ENCODE peak calls at places on chromosome 16, in nine cellular contexts. D is fibroblast of lung; R is adrenal gland; X is CD8-positive, alpha-beta memory T cell; Y is body of pancreas; O is psoas muscle; J is neural progenitor cell; U is GM23248; T is thoracic aorta. V is an unnamed sample. For H3K9me3 and H3K27me3, the result is how much of the 10 kb centered on the place peaks cover.

GRCh38 chr16:27244363-27244755 is 24.2 kb downstream of the NSMCE1 start:
- DNase-seq in D (no peak), R (peak), X (no peak), Y (no peak), O (no peak), J (no peak), U (no peak), T (no peak), V (no peak)

GRCh38 chr16:85369741-85370528 is 243.2 kb upstream of the GSE1 start:
- DNase-seq in D (no peak), R (peak), X (peak), Y (peak), O (peak), J (peak), U (peak), T (peak), V (peak)

GRCh38 chr16:28297784-28298510 is 5.6 kb downstream of the SBK1 start:
- DNase-seq in D (no peak), R (no peak), X (no peak), Y (no peak), O (no peak), J (no peak), U (no peak), T (no peak), V (no peak)

GRCh38 chr16:9713151-9713550 is 469.1 kb downstream of the GRIN2A start:
- DNase-seq in D (no peak), R (no peak), X (no peak), Y (no peak), O (no peak), J (no peak), U (no peak), T (no peak), V (no peak)

GRCh38 chr16:5480796-5481195 is 383.2 kb upstream of the EEF2KMT start:
- DNase-seq in D (no peak), R (no peak), X (no peak), Y (no peak), O (no peak), J (no peak), U (no peak), T (no peak), V (no peak)

GRCh38 chr16:69936751-69937211 is 14.4 kb upstream of the CLEC18A start:
- DNase-seq in D (no peak), R (no peak), X (no peak), Y (no peak), O (no peak), J (no peak), U (no peak), T (no peak), V (no peak)

GRCh38 chr16:8676737-8677375 is 2.4 kb downstream of the ABAT start:
- DNase-seq in D (no peak), R (no peak), X (no peak), Y (no peak), O (no peak), J (no peak), U (peak), T (no peak), V (no peak)

GRCh38 chr16:85424260-85425060 is 188.7 kb upstream of the GSE1 start:
- DNase-seq in D (no peak), R (no peak), X (no peak), Y (peak), O (no peak), J (no peak), U (no peak), T (no peak), V (no peak)

GRCh38 chr16:57000271-57001025 is 11.1 kb downstream of the NLRC5 start:
- DNase-seq in D (peak), R (peak), X (peak), Y (peak), O (peak), J (no peak), U (peak), T (peak), V (peak)

GRCh38 chr16:72934661-72935403 is 113.1 kb downstream of the ZFHX3 start:
- DNase-seq in D (peak), R (no peak), X (no peak), Y (no peak), O (no peak), J (no peak), U (no peak), T (no peak), V (no peak)

GRCh38 chr16:30985401-30986128 is 558 bp downstream of the HSD3B7 start:
- DNase-seq in D (no peak), R (peak), X (no peak), Y (peak), O (peak), J (peak), U (peak), T (no peak), V (peak)

GRCh38 chr16:13036600-13036999 is 135.2 kb downstream of the SHISA9 start:
- DNase-seq in D (peak), R (peak), X (no peak), Y (peak), O (no peak), J (peak), U (peak), T (no peak), V (peak)

GRCh38 chr16:17469742-17470001 is 1.1 kb downstream of the XYLT1 start:
- DNase-seq in D (no peak), R (no peak), X (no peak), Y (no peak), O (no peak), J (no peak), U (no peak), T (no peak), V (no peak)

GRCh38 chr16:72877374-72878028 is 170.4 kb downstream of the ZFHX3 start:
- DNase-seq in D (peak), R (peak), X (no peak), Y (no peak), O (no peak), J (no peak), U (peak), T (no peak), V (no peak)

GRCh38 chr16:26530584-26531289 is 536.0 kb upstream of the C16orf82 start:
- DNase-seq in D (no peak), R (no peak), X (no peak), Y (no peak), O (no peak), J (no peak), U (no peak), T (no peak), V (peak)

GRCh38 chr16:54748611-54749190 is 182.0 kb upstream of the IRX5 start:
- DNase-seq in D (no peak), R (no peak), X (no peak), Y (no peak), O (no peak), J (no peak), U (no peak), T (no peak), V (no peak)

GRCh38 chr16:62035115-62036092 is 834 bp downstream of the CDH8 start:
- DNase-seq in D (no peak), R (no peak), X (no peak), Y (no peak), O (no peak), J (peak), U (no peak), T (no peak), V (no peak)

GRCh38 chr16:30738984-30739951 is 9.0 kb upstream of the PHKG2 start:
- DNase-seq in D (no peak), R (no peak), X (no peak), Y (no peak), O (no peak), J (no peak), U (no peak), T (no peak), V (no peak)

GRCh38 chr16:66036162-66036561 is 330.3 kb upstream of the CDH5 start:
- DNase-seq in D (no peak), R (no peak), X (no peak), Y (no peak), O (no peak), J (no peak), U (peak), T (no peak), V (no peak)

GRCh38 chr16:12470311-12471229 is 333.1 kb downstream of the CPPED1 start:
- DNase-seq in D (peak), R (no peak), X (no peak), Y (no peak), O (peak), J (no peak), U (no peak), T (peak), V (peak)

GRCh38 chr16:30785126-30786106 is 1.6 kb downstream of the ZNF629 start:
- DNase-seq in D (no peak), R (peak), X (no peak), Y (no peak), O (no peak), J (no peak), U (peak), T (no peak), V (no peak)

GRCh38 chr16:66508261-66508913 is 41.5 kb downstream of the TK2 start:
- DNase-seq in D (peak), R (peak), X (no peak), Y (peak), O (no peak), J (no peak), U (peak), T (no peak), V (peak)

GRCh38 chr16:23222929-23223328 is 40.4 kb downstream of the SCNN1G start:
- DNase-seq in D (no peak), R (no peak), X (no peak), Y (no peak), O (no peak), J (no peak), U (no peak), T (no peak), V (no peak)

GRCh38 chr16:49564577-49565224 is 191.1 kb downstream of the C16orf78 start:
- DNase-seq in D (no peak), R (no peak), X (no peak), Y (peak), O (no peak), J (no peak), U (peak), T (no peak), V (no peak)

GRCh38 chr16:19130852-19131808 is 17.4 kb downstream of the ITPRIPL2 start:
- DNase-seq in D (peak), R (peak), X (no peak), Y (peak), O (no peak), J (no peak), U (peak), T (no peak), V (peak)

GRCh38 chr16:66058181-66058580 is 308.3 kb upstream of the CDH5 start:
- DNase-seq in D (peak), R (no peak), X (no peak), Y (no peak), O (no peak), J (no peak), U (peak), T (no peak), V (peak)

GRCh38 chr16:27646811-27647210 is 96.9 kb downstream of the KATNIP start:
- DNase-seq in D (no peak), R (no peak), X (no peak), Y (no peak), O (no peak), J (no peak), U (peak), T (no peak), V (no peak)

GRCh38 chr16:52386694-52387093 is 160.2 kb downstream of the TOX3 start:
- DNase-seq in D (peak), R (no peak), X (no peak), Y (no peak), O (no peak), J (no peak), U (no peak), T (no peak), V (no peak)

GRCh38 chr16:30187971-30188561 is 4.7 kb downstream of the CORO1A start:
- DNase-seq in D (no peak), R (peak), X (no peak), Y (no peak), O (no peak), J (no peak), U (no peak), T (no peak), V (no peak)

GRCh38 chr16:81158964-81159363 is 62.8 kb upstream of the GCSH start:
- DNase-seq in D (no peak), R (no peak), X (no peak), Y (no peak), O (no peak), J (peak), U (no peak), T (no peak), V (peak)

GRCh38 chr16:53784312-53784711 is 80.4 kb downstream of the FTO start:
- DNase-seq in D (no peak), R (no peak), X (no peak), Y (no peak), O (no peak), J (no peak), U (no peak), T (no peak), V (no peak)

GRCh38 chr16:31090540-31090939 is 1.8 kb upstream of the PRSS53 start:
- DNase-seq in D (no peak), R (no peak), X (no peak), Y (no peak), O (no peak), J (no peak), U (peak), T (no peak), V (peak)

GRCh38 chr16:60744198-60744597 is 1292.0 kb downstream of the CDH8 start:
- DNase-seq in D (no peak), R (no peak), X (no peak), Y (no peak), O (no peak), J (no peak), U (no peak), T (no peak), V (no peak)

GRCh38 chr16:74322301-74322710 is 25.7 kb downstream of the PSMD7 start:
- DNase-seq in D (no peak), R (no peak), X (no peak), Y (no peak), O (no peak), J (no peak), U (no peak), T (no peak), V (no peak)

GRCh38 chr16:2785101-2785991 is 2.0 kb downstream of the PRSS33 start:
- DNase-seq in D (no peak), R (peak), X (peak), Y (no peak), O (no peak), J (no peak), U (no peak), T (no peak), V (no peak)

GRCh38 chr16:63813862-63814261 is 1308.0 kb downstream of the CDH11 start:
- DNase-seq in D (no peak), R (no peak), X (no peak), Y (no peak), O (no peak), J (no peak), U (no peak), T (no peak), V (no peak)
- H3K9me3 ChIP-seq in D (under half), R (under half), X (under half), Y (under half), O (under half), J (under half), U (under half), T (under half), V (under half)

GRCh38 chr16:1034230-1035065 is 38.1 kb upstream of the SSTR5 start:
- DNase-seq in D (no peak), R (no peak), X (no peak), Y (no peak), O (no peak), J (no peak), U (no peak), T (no peak), V (no peak)
- H3K4me3 ChIP-seq in D (no peak), R (no peak), X (no peak), Y (no peak), O (no peak), J (no peak), U (no peak), T (no peak), V (no peak)

GRCh38 chr16:86818701-86819522 is 240.6 kb downstream of the FOXL1 start:
- DNase-seq in D (no peak), R (no peak), X (no peak), Y (no peak), O (no peak), J (no peak), U (no peak), T (no peak), V (no peak)
- H3K27me3 ChIP-seq in D (under half), R (under half), X (under half), Y (under half), O (half or more), J (under half), U (half or more), T (under half), V (under half)

DNA sequence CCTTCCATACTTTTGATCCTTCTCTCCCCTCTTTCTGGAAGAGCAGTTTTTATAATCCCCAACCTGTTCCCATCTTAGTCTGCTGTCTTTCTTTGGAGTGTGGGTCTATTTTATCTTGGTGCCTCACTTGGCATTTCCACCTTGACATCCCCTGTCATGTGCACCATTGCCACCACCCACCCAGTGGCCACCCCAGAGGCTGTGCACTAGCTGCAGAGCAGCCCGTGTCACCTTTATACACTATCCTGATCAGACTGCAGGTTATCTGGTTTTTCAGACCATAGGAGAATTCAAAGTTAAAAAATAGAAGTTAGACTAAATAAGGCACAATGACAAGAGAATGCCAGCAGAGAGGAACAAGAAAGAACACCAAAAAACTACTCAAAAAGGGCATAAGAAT is 43.8 kb downstream of the TANGO6 start:
- DNase-seq in D (no peak), R (no peak), X (no peak), Y (no peak), O (no peak), J (no peak), U (no peak), T (no peak), V (no peak)
- H3K9me3 ChIP-seq in D (under half), R (under half), X (under half), Y (under half), O (under half), J (under half), U (under half), T (under half), V (under half)

GRCh38 chr16:84302111-84302954 is 7.7 kb downstream of the WFDC1 start:
- DNase-seq in D (peak), R (no peak), X (no peak), Y (no peak), O (no peak), J (no peak), U (no peak), T (no peak), V (no peak)
- H3K4me3 ChIP-seq in D (no peak), R (no peak), X (no peak), Y (no peak), O (no peak), J (no peak), U (no peak), T (no peak), V (no peak)

DNA sequence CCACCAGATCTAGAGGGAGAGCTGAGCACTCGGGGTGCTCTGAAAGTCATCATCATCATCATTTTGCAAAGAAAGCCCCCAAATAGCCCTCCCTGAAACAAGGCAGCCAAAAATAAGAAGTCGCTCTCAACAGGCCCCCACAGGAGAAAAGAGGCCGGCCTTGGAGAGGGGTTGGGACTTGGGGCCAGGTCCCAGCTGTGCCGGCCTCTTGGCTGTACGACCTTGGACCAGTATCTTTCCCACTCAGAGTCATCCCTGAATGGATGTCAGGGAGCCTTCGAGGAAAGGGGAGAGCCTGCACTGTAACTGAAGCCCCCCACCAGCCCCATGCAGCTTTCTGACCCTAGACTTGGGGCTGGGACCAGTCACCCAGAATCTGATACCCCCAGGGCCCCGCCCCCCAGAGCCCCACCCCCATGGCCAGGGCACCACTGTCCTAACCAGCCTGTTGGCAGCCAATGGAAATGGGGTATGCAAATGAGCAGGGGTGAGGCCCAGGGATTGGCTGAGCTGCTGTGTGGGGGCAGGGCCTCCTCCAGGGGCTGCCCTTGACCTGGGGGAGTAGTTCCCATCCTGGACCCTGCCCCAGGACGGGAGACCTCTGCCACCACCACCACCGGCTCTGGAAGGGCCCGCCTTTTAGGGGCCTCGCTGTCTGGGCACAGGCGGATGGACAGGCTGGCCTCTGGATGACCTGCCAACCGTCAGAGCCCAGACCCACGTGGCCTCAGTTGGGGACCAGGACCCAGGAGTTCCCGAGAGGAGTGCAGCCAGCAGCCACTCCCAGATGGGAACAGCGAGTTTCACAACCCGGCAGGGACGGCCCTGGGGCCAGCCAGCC is 15.4 kb downstream of the ZFPM1 start:
- DNase-seq in D (peak), R (no peak), X (no peak), Y (peak), O (no peak), J (peak), U (peak), T (no peak), V (peak)
- H3K27me3 ChIP-seq in D (under half), R (under half), X (under half), Y (under half), O (under half), J (under half), U (under half), T (under half), V (under half)

DNA sequence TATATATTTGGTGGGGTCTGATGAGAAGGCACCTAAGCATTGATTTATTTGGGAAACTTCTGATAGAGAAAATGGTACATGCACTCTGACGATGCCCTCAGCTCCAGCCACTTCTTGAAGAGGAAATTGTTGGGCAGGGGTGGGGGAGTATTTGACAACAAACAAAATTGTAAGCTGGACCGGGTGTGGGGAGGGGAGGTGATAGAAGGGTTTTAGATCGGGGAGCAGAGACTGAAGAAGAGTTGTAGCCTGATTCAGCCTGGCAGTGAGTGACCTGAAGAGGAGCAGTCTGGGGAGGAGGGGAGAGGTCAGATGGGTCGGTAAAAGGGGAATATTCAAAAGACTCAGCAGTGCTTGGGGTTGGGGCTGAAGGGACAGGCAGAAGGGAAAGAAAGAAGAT is 2284.7 kb downstream of the TP53TG3F start:
- DNase-seq in D (no peak), R (no peak), X (no peak), Y (no peak), O (no peak), J (no peak), U (no peak), T (no peak), V (no peak)
- H3K9me3 ChIP-seq in D (under half), R (under half), X (under half), Y (under half), O (under half), J (under half), U (under half), T (under half), V (under half)

V was measured in MG63.